ENCODE peak calls at places on chromosome 6, in nine cellular contexts. M is fibroblast of lung; L is sigmoid colon; P is cardiac muscle cell; R is esophagus muscularis mucosa; V is heart right ventricle; B is CD8-positive, alpha-beta memory T cell; K is mesendoderm; X is lower lobe of right lung. F is an unnamed sample.

GRCh38 chr6:158718431-158719126 is 68.7 kb downstream of the SYTL3 start:
- DNase-seq in M (no peak), L (peak), P (peak), R (no peak), V (no peak), B (no peak), K (peak), X (no peak), F (no peak)

GRCh38 chr6:123415844-123416468 is 220.8 kb downstream of the TRDN start:
- DNase-seq in M (peak), L (no peak), P (peak), R (no peak), V (no peak), B (no peak), K (peak), X (no peak), F (no peak)

GRCh38 chr6:127148511-127148910 is 30.0 kb downstream of the RSPO3 start:
- DNase-seq in M (peak), L (no peak), P (peak), R (no peak), V (no peak), B (no peak), K (no peak), X (no peak), F (no peak)

GRCh38 chr6:101294676-101295075 is 98.8 kb upstream of the GRIK2 start:
- DNase-seq in M (no peak), L (no peak), P (no peak), R (no peak), V (no peak), B (no peak), K (no peak), X (no peak), F (no peak)

GRCh38 chr6:98759459-98759858 is 74.9 kb upstream of the POU3F2 start:
- DNase-seq in M (no peak), L (no peak), P (no peak), R (no peak), V (no peak), B (no peak), K (no peak), X (no peak), F (no peak)

GRCh38 chr6:158760618-158761250 is 58.4 kb downstream of the EZR start:
- DNase-seq in M (no peak), L (peak), P (no peak), R (no peak), V (no peak), B (no peak), K (no peak), X (no peak), F (no peak)

GRCh38 chr6:165439928-165440554 is 130.6 kb upstream of the C6orf118 start:
- DNase-seq in M (peak), L (no peak), P (peak), R (no peak), V (no peak), B (no peak), K (peak), X (no peak), F (no peak)

GRCh38 chr6:105546748-105547147 is 143.9 kb upstream of the PREP start:
- DNase-seq in M (no peak), L (no peak), P (no peak), R (no peak), V (no peak), B (no peak), K (no peak), X (no peak), F (no peak)

GRCh38 chr6:113596907-113597583 is 260.1 kb upstream of the MARCKS start:
- DNase-seq in M (peak), L (no peak), P (peak), R (no peak), V (no peak), B (no peak), K (no peak), X (no peak), F (no peak)

GRCh38 chr6:33926451-33926850 is 122.6 kb upstream of the MLN start:
- DNase-seq in M (no peak), L (no peak), P (no peak), R (no peak), V (no peak), B (no peak), K (peak), X (no peak), F (no peak)

GRCh38 chr6:138088307-138088744 is 18.9 kb downstream of the PERP start:
- DNase-seq in M (peak), L (no peak), P (peak), R (no peak), V (no peak), B (no peak), K (peak), X (no peak), F (no peak)

GRCh38 chr6:41608443-41609151 is 29.7 kb upstream of the MDFI start:
- DNase-seq in M (no peak), L (no peak), P (no peak), R (no peak), V (no peak), B (no peak), K (no peak), X (no peak), F (no peak)

GRCh38 chr6:111653434-111653833 is 47.8 kb upstream of the TRAF3IP2 start:
- DNase-seq in M (no peak), L (no peak), P (no peak), R (no peak), V (no peak), B (no peak), K (no peak), X (no peak), F (no peak)

GRCh38 chr6:127102299-127102698 is 16.2 kb upstream of the RSPO3 start:
- DNase-seq in M (peak), L (no peak), P (peak), R (no peak), V (no peak), B (no peak), K (peak), X (no peak), F (no peak)

GRCh38 chr6:155213611-155214372 is 50.0 kb upstream of the CLDN20 start:
- DNase-seq in M (no peak), L (no peak), P (no peak), R (no peak), V (no peak), B (no peak), K (no peak), X (no peak), F (no peak)

GRCh38 chr6:125469915-125470314 is 168.1 kb upstream of the HDDC2 start:
- DNase-seq in M (no peak), L (no peak), P (no peak), R (no peak), V (no peak), B (no peak), K (no peak), X (no peak), F (no peak)

GRCh38 chr6:14439419-14439818 is 321.8 kb downstream of the CD83 start:
- DNase-seq in M (no peak), L (no peak), P (no peak), R (no peak), V (no peak), B (no peak), K (no peak), X (no peak), F (no peak)

GRCh38 chr6:14441371-14441781 is 323.8 kb downstream of the CD83 start:
- DNase-seq in M (peak), L (peak), P (peak), R (no peak), V (no peak), B (no peak), K (no peak), X (no peak), F (peak)

GRCh38 chr6:14442250-14442649 is 324.7 kb downstream of the CD83 start:
- DNase-seq in M (no peak), L (no peak), P (no peak), R (no peak), V (no peak), B (no peak), K (no peak), X (no peak), F (no peak)

GRCh38 chr6:14440215-14440890 is 322.8 kb downstream of the CD83 start:
- DNase-seq in M (no peak), L (no peak), P (no peak), R (no peak), V (no peak), B (no peak), K (no peak), X (no peak), F (no peak)

GRCh38 chr6:14440891-14441358 is 323.4 kb downstream of the CD83 start:
- DNase-seq in M (peak), L (no peak), P (no peak), R (no peak), V (no peak), B (no peak), K (no peak), X (no peak), F (no peak)
- H3K27ac ChIP-seq in M (no peak), L (peak), P (no peak), R (peak), V (peak), B (no peak), K (no peak), X (peak), F (peak)

GRCh38 chr6:76565932-76566331 is 493.5 kb upstream of the IMPG1 start:
- DNase-seq in M (no peak), L (no peak), P (no peak), R (no peak), V (no peak), B (no peak), K (no peak), X (no peak), F (no peak)
- H3K4me3 ChIP-seq in M (no peak), L (no peak), P (no peak), R (no peak), V (no peak), B (no peak), K (no peak), X (no peak), F (no peak)

DNA sequence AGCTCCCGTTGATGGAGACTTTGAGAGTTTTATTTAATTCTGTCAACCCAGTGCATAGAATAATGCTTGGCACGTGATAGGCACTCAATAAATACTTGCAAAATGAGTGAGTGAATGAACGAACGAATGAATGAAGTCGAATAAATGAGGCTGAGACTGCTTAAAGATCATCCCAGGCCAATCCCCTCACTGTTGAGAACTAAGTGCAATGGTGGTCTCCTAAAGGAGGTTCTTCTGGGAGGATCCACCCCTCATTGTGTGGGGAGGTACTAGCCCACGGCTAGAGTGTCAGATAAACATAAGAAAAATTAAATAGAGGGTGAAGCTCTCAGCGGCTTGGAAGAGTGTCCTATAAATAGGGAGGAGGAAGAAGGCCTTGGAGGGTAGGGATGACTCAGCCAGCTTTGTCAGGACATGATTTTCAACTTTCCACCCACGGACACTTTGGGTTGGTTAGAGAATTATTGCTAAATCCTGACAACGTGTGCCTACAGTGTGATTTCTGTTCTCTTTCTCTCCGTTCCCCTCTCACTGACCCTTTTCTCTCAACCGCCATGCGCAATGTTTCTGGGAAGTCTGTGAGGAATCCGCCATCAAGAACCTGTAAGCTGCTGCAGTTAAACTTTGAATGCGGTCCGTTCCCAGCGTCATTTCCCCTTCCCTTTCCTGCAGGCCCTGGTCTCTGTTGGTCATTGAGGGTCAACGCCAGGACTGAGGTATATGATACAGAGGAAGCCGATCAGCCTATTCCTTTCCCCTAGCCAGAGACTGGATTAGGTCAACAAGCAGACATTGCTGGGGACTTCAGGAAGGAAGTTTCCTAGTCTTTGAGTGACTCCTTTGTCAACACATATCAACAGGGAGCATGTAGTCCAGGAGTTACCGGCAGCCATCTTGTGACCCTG is 179.2 kb upstream of the JARID2 start:
- DNase-seq in M (peak), L (peak), P (peak), R (no peak), V (no peak), B (no peak), K (no peak), X (peak), F (no peak)
- H3K27ac ChIP-seq in M (no peak), L (peak), P (no peak), R (peak), V (peak), B (peak), K (no peak), X (peak), F (no peak)

GRCh38 chr6:133855994-133856393 is 32.9 kb upstream of the TCF21 start:
- DNase-seq in M (no peak), L (no peak), P (no peak), R (no peak), V (no peak), B (no peak), K (no peak), X (no peak), F (no peak)

GRCh38 chr6:133856911-133857310 is 32.0 kb upstream of the TCF21 start:
- DNase-seq in M (no peak), L (no peak), P (no peak), R (no peak), V (no peak), B (no peak), K (no peak), X (no peak), F (no peak)

GRCh38 chr6:133854633-133855598 is 34.0 kb upstream of the TCF21 start:
- DNase-seq in M (no peak), L (no peak), P (no peak), R (no peak), V (no peak), B (no peak), K (peak), X (no peak), F (no peak)

GRCh38 chr6:133855599-133855972 is 33.3 kb upstream of the TCF21 start:
- DNase-seq in M (no peak), L (no peak), P (no peak), R (no peak), V (no peak), B (no peak), K (no peak), X (no peak), F (no peak)

GRCh38 chr6:133854167-133854632 is 34.7 kb upstream of the TCF21 start:
- DNase-seq in M (no peak), L (no peak), P (no peak), R (no peak), V (no peak), B (no peak), K (peak), X (no peak), F (no peak)
- H3K4me3 ChIP-seq in M (no peak), L (no peak), P (peak), R (peak), V (peak), B (no peak), K (no peak), X (no peak), F (no peak)

DNA sequence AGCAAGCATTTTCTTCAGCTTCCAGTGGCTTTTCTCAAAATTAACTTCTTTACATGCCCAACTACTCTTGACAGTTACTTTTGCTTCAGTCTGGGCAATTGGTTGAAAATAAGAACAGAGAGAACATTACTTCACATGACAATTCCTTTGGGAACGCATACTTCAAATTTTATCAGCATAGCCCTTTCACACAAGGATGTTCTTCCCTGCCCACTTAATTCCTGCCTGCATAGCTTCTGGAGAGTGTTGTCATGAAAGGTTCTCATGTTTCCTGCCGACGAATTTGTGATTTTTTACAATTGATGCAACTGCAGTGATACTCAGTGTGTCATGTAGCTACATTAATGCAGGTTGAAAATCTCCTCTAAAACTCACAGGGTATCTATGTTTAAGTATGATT is 22.0 kb upstream of the SNRNP48 start:
- DNase-seq in M (no peak), L (no peak), P (peak), R (no peak), V (no peak), B (no peak), K (no peak), X (no peak), F (no peak)
- H3K27ac ChIP-seq in M (no peak), L (no peak), P (peak), R (no peak), V (no peak), B (no peak), K (no peak), X (no peak), F (no peak)

F was measured in ovary.